ENCODE peak calls at places on chromosomes 5 and 9, in seven cellular contexts. A, T, B, U, E, P and O are unnamed samples.

GRCh38 chr9:92707530-92707929 is 37.6 kb upstream of the IPPK start:
- DNase-seq in P (no peak), E (no peak), T (no peak), A (no peak), B (no peak), U (no peak), O (no peak)

GRCh38 chr9:108786756-108787663 is 68.8 kb downstream of the ACTL7B start:
- DNase-seq in T (no peak), U (no peak), P (peak), A (peak), B (no peak), E (no peak), O (no peak)

GRCh38 chr9:92970467-92970923 is 23.2 kb downstream of the FGD3 start:
- DNase-seq in B (no peak), U (peak), A (peak), E (no peak), T (peak), P (no peak), O (peak)

GRCh38 chr5:141695627-141696180 is 13.7 kb upstream of the ARAP3 start:
- DNase-seq in B (no peak), A (no peak), U (no peak), P (no peak), E (no peak), T (no peak), O (no peak)

GRCh38 chr5:32027717-32028321 is 146.3 kb downstream of the GOLPH3 start:
- DNase-seq in A (peak), B (no peak), E (no peak), T (peak), U (no peak), P (peak), O (no peak)

GRCh38 chr9:27033815-27034403 is 28.4 kb upstream of the LRRC19 start:
- DNase-seq in B (no peak), E (peak), U (peak), P (peak), A (peak), T (no peak), O (peak)

GRCh38 chr5:132747693-132748440 is 641 bp downstream of the CCNI2 start:
- DNase-seq in U (peak), P (no peak), A (no peak), B (no peak), E (peak), T (no peak), O (peak)

GRCh38 chr9:136656795-136657611 is 5.7 kb upstream of the EGFL7 start:
- DNase-seq in B (no peak), E (no peak), P (no peak), A (no peak), T (no peak), U (no peak), O (no peak)

DNA sequence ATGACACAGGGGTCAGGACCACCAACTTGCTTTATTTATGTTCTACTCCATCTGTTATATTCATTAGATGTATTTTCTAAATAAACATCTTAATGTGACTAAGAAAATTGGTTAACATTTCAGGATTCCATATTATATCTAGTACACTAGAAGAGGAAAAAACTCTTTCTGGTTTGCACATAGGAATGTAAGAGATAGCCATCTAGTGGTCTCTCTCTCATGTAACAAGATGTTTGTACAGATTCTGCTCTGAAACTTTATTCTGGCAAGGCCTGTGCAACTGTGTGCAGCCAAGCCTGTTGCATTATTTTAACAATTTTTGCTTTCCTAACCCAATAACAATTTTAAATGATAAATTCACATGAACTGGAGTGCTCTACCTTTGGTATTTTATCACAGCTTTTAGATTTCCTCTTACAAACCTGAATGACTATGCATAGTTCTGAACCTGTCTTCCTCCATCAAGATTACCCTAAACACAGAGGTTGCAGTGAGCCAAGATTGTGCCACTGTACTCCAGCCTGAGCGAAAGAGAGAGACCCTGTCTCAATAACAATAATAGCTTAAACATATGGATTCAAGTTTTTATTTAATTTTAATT is 148.1 kb downstream of the GIN1 start:
- DNase-seq in A (peak), B (no peak), P (peak), T (no peak), E (peak), U (no peak), O (no peak)
- TF ChIP-seq CTCF in A (peak), B (peak), P (peak), T (peak), E (no peak), U (no peak), O (peak)

DNA sequence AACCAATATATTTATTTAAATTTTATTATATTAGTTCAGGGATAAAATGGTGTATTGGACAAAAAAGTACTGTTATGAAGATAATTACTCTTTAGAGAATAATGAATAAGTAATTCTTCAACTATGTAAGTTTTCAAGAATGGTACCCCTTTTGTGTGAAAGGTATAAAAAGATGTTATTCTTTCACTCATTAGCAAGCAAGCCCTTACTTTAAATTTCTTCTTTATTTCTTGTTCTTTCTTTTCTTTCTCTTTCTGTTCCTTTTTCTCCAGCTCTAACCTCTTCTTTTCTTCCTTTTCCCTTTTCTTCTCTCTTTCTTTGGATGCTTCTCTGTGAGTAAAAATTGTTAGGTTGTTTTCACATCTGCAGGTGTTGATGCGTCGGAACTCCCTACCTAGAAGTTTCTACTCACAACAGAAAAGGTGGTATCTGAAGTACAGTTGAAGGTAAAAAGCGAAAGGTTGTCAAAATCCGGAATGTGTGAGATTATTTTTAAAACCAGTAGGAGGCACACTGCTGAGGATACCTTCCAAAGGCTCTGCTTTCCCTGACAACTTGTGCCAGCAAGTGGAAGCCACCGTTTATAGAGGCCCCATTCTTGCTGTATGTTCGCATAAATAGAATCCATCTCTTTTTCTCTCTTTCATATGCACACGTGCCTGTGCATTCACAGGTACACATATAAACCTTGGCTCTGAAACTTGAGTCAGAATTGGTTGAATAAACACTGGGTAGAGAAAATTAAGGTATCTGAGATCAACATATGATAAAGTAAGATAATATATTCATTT is 63.4 kb upstream of the RICTOR start:
- DNase-seq in U (no peak), A (peak), E (no peak), T (no peak), P (no peak), B (no peak), O (no peak)
- TF ChIP-seq CTCF in U (no peak), A (peak), E (no peak), T (no peak), P (peak), B (peak), O (no peak)

DNA sequence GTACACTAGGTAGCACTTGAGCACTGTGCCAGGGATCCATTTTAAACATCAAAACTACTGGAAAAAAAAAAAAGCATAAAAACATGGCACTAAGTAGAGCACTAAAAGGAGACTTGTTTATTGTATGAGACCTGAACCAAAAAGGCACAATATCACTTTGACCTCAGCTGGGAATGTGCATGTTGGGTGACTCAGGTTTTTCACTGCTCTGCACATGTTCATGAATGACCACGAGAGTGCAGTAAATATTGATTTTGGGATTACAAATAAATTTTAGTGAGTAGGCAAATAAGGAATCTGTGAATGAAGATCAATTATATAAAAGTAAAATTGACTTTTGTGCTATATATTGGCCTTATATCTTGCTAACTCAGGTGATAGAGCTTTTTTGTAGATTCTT is 11.8 kb downstream of the RMI1 start:
- DNase-seq in A (no peak), E (no peak), B (no peak), U (no peak), T (no peak), P (no peak), O (no peak)
- TF ChIP-seq CTCF in A (no peak), E (no peak), B (no peak), U (no peak), T (no peak), P (no peak), O (no peak)

GRCh38 chr9:103186959-103187358 is 191.8 kb downstream of the CYLC2 start:
- DNase-seq in B (no peak), P (no peak), E (no peak), A (no peak), U (no peak), T (no peak), O (no peak)
- TF ChIP-seq CTCF in B (no peak), P (no peak), E (no peak), A (no peak), U (no peak), T (no peak), O (no peak)

GRCh38 chr9:76445976-76446375 is 13.0 kb upstream of the GCNT1 start:
- DNase-seq in B (no peak), P (peak), E (no peak), T (no peak), U (no peak), A (no peak), O (no peak)
- TF ChIP-seq CTCF in B (no peak), P (no peak), E (no peak), T (no peak), U (no peak), A (no peak), O (no peak)

GRCh38 chr5:178626484-178627258 is at the start of gene CLK4:
- DNase-seq in T (peak), B (peak), P (peak), U (peak), A (peak), E (peak), O (peak)
- TF ChIP-seq CTCF in T (no peak), B (no peak), P (no peak), U (no peak), A (no peak), E (no peak), O (no peak)

DNA sequence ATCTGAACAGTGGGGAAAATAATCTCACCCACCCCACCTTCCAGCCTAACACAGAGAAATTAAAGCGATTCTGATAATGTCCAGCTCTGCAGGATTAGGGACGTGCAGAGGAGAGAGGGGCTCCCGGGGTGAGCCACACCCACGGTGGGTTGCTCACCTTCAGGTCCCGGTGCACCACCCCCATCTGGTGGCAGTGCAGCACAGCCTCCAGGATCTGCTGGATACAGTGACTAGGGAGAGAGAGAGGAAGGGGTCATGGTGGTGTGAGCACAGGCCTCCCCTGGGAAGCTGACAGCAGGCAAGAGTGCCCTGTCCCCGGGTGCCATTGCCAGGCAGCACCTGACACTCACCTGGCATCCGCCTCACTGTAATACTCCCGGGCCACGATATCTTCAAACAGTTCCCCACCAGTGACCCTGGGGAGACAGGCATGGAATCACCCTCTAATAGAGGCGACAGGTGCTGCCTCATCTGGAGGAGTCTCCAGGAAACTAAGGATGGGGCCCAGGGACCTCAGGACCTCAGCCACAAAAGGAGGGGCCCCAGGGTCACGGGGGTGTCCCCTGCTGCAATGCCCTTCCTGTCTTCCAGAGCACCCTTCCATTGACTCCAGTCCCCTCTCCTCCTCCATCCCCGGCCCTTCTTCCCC is 33.0 kb downstream of the CAMK2A start:
- DNase-seq in B (no peak), T (no peak), A (peak), P (no peak), U (no peak), E (no peak), O (no peak)
- TF ChIP-seq CTCF in B (peak), T (no peak), A (peak), P (peak), U (no peak), E (no peak), O (no peak)